ENCODE peak calls at places on chromosomes 7 and 10, in six cellular contexts. One of them, this sample, is unnamed.

GRCh38 chr7:46146454-46147255 is 225.6 kb upstream of the IGFBP3 start:
- DNase-seq in T-helper 9 cell: no peak
- DNase-seq in T-cell: no peak
- DNase-seq in GM13976: no peak
- DNase-seq in activated T-cell treated with anti-CD3 and anti-CD28 coated beads for 1 hour: no peak
- DNase-seq in T47D: no peak
- DNase-seq in this sample: no peak

GRCh38 chr7:34133356-34133982 is 228.1 kb downstream of the BMPER start:
- DNase-seq in T-helper 9 cell: no peak
- DNase-seq in T-cell: no peak
- DNase-seq in GM13976: no peak
- DNase-seq in activated T-cell treated with anti-CD3 and anti-CD28 coated beads for 1 hour: no peak
- DNase-seq in T47D: no peak
- DNase-seq in this sample: no peak

GRCh38 chr10:125953778-125954385 is 57.5 kb downstream of the FANK1 start:
- DNase-seq in T-helper 9 cell: no peak
- DNase-seq in T-cell: no peak
- DNase-seq in GM13976: no peak
- DNase-seq in activated T-cell treated with anti-CD3 and anti-CD28 coated beads for 1 hour: no peak
- DNase-seq in T47D: no peak
- DNase-seq in this sample: no peak

GRCh38 chr7:128060018-128060417 is 28.8 kb upstream of the LRRC4 start:
- DNase-seq in T-helper 9 cell: no peak
- DNase-seq in T-cell: no peak
- DNase-seq in GM13976: no peak
- DNase-seq in activated T-cell treated with anti-CD3 and anti-CD28 coated beads for 1 hour: no peak
- DNase-seq in T47D: no peak
- DNase-seq in this sample: no peak

GRCh38 chr10:104349623-104350142 is 4.0 kb upstream of the CFAP58 start:
- DNase-seq in T-helper 9 cell: no peak
- DNase-seq in T-cell: no peak
- DNase-seq in GM13976: peak
- DNase-seq in activated T-cell treated with anti-CD3 and anti-CD28 coated beads for 1 hour: no peak
- DNase-seq in T47D: peak
- DNase-seq in this sample: peak

GRCh38 chr7:157442456-157442855 is 105.7 kb downstream of the DNAJB6 start:
- DNase-seq in T-helper 9 cell: no peak
- DNase-seq in T-cell: no peak
- DNase-seq in GM13976: no peak
- DNase-seq in activated T-cell treated with anti-CD3 and anti-CD28 coated beads for 1 hour: no peak
- DNase-seq in T47D: no peak
- DNase-seq in this sample: no peak

GRCh38 chr7:157404845-157405481 is 68.2 kb downstream of the DNAJB6 start:
- DNase-seq in T-helper 9 cell: no peak
- DNase-seq in T-cell: no peak
- DNase-seq in GM13976: no peak
- DNase-seq in activated T-cell treated with anti-CD3 and anti-CD28 coated beads for 1 hour: no peak
- DNase-seq in T47D: peak
- DNase-seq in this sample: no peak

GRCh38 chr10:5559642-5560141 is 34.9 kb downstream of the CALML3 start:
- DNase-seq in T-helper 9 cell: no peak
- DNase-seq in T-cell: no peak
- DNase-seq in GM13976: no peak
- DNase-seq in activated T-cell treated with anti-CD3 and anti-CD28 coated beads for 1 hour: no peak
- DNase-seq in T47D: no peak
- DNase-seq in this sample: no peak

GRCh38 chr7:120053390-120053961 is 219.5 kb upstream of the KCND2 start:
- DNase-seq in T-helper 9 cell: no peak
- DNase-seq in T-cell: no peak
- DNase-seq in GM13976: no peak
- DNase-seq in activated T-cell treated with anti-CD3 and anti-CD28 coated beads for 1 hour: no peak
- DNase-seq in T47D: no peak
- DNase-seq in this sample: no peak

GRCh38 chr7:106029941-106030340 is 66.9 kb downstream of the CDHR3 start:
- DNase-seq in T-helper 9 cell: no peak
- DNase-seq in T-cell: no peak
- DNase-seq in GM13976: no peak
- DNase-seq in activated T-cell treated with anti-CD3 and anti-CD28 coated beads for 1 hour: no peak
- DNase-seq in T47D: peak
- DNase-seq in this sample: no peak

GRCh38 chr7:157828190-157828589 is 491.4 kb downstream of the DNAJB6 start:
- DNase-seq in T-helper 9 cell: no peak
- DNase-seq in T-cell: no peak
- DNase-seq in GM13976: no peak
- DNase-seq in activated T-cell treated with anti-CD3 and anti-CD28 coated beads for 1 hour: no peak
- DNase-seq in T47D: no peak
- DNase-seq in this sample: no peak

GRCh38 chr7:134767567-134768168 is 11.8 kb upstream of the CALD1 start:
- DNase-seq in T-helper 9 cell: no peak
- DNase-seq in T-cell: no peak
- DNase-seq in GM13976: no peak
- DNase-seq in activated T-cell treated with anti-CD3 and anti-CD28 coated beads for 1 hour: no peak
- DNase-seq in T47D: no peak
- DNase-seq in this sample: no peak

GRCh38 chr7:8157296-8157695 is 104.7 kb downstream of the ICA1 start:
- DNase-seq in T-helper 9 cell: no peak
- DNase-seq in T-cell: no peak
- DNase-seq in GM13976: no peak
- DNase-seq in activated T-cell treated with anti-CD3 and anti-CD28 coated beads for 1 hour: no peak
- DNase-seq in T47D: no peak
- DNase-seq in this sample: no peak

GRCh38 chr10:61965694-61966284 is 64.3 kb downstream of the ARID5B start:
- DNase-seq in T-helper 9 cell: no peak
- DNase-seq in T-cell: no peak
- DNase-seq in GM13976: peak
- DNase-seq in activated T-cell treated with anti-CD3 and anti-CD28 coated beads for 1 hour: no peak
- DNase-seq in T47D: no peak
- DNase-seq in this sample: no peak

GRCh38 chr7:91034459-91035368 is 229.5 kb upstream of the FZD1 start:
- DNase-seq in T-helper 9 cell: no peak
- DNase-seq in T-cell: no peak
- DNase-seq in GM13976: peak
- DNase-seq in activated T-cell treated with anti-CD3 and anti-CD28 coated beads for 1 hour: no peak
- DNase-seq in T47D: peak
- DNase-seq in this sample: peak

GRCh38 chr10:4217187-4217586 is 432.2 kb upstream of the KLF6 start:
- DNase-seq in T-helper 9 cell: no peak
- DNase-seq in T-cell: no peak
- DNase-seq in GM13976: no peak
- DNase-seq in activated T-cell treated with anti-CD3 and anti-CD28 coated beads for 1 hour: no peak
- DNase-seq in T47D: no peak
- DNase-seq in this sample: no peak

GRCh38 chr7:74717889-74718288 is 55.9 kb upstream of the NCF1 start:
- DNase-seq in T-helper 9 cell: no peak
- DNase-seq in T-cell: no peak
- DNase-seq in GM13976: no peak
- DNase-seq in activated T-cell treated with anti-CD3 and anti-CD28 coated beads for 1 hour: no peak
- DNase-seq in T47D: no peak
- DNase-seq in this sample: no peak

GRCh38 chr10:119517235-119518141 is 25.0 kb downstream of the RGS10 start:
- DNase-seq in T-helper 9 cell: peak
- DNase-seq in T-cell: no peak
- DNase-seq in GM13976: peak
- DNase-seq in activated T-cell treated with anti-CD3 and anti-CD28 coated beads for 1 hour: no peak
- DNase-seq in T47D: no peak
- DNase-seq in this sample: peak

GRCh38 chr7:44224951-44225565 is 24.3 kb downstream of the YKT6 start:
- DNase-seq in T-helper 9 cell: no peak
- DNase-seq in T-cell: no peak
- DNase-seq in GM13976: no peak
- DNase-seq in activated T-cell treated with anti-CD3 and anti-CD28 coated beads for 1 hour: no peak
- DNase-seq in T47D: no peak
- DNase-seq in this sample: no peak

GRCh38 chr10:79459243-79459642 is 13.8 kb upstream of the ZCCHC24 start:
- DNase-seq in T-helper 9 cell: no peak
- DNase-seq in T-cell: no peak
- DNase-seq in GM13976: no peak
- DNase-seq in activated T-cell treated with anti-CD3 and anti-CD28 coated beads for 1 hour: no peak
- DNase-seq in T47D: no peak
- DNase-seq in this sample: no peak

GRCh38 chr7:111958889-111959288 is 247.3 kb downstream of the DOCK4 start:
- DNase-seq in T-helper 9 cell: no peak
- DNase-seq in T-cell: no peak
- DNase-seq in GM13976: no peak
- DNase-seq in activated T-cell treated with anti-CD3 and anti-CD28 coated beads for 1 hour: no peak
- DNase-seq in T47D: peak
- DNase-seq in this sample: no peak

GRCh38 chr10:84715911-84716310 is 387.5 kb downstream of the CCSER2 start:
- DNase-seq in T-helper 9 cell: no peak
- DNase-seq in T-cell: no peak
- DNase-seq in GM13976: peak
- DNase-seq in activated T-cell treated with anti-CD3 and anti-CD28 coated beads for 1 hour: no peak
- DNase-seq in T47D: peak
- DNase-seq in this sample: peak

GRCh38 chr7:100632951-100633717 is 8.2 kb downstream of the TFR2 start:
- DNase-seq in T-helper 9 cell: peak
- DNase-seq in T-cell: no peak
- DNase-seq in GM13976: peak
- DNase-seq in activated T-cell treated with anti-CD3 and anti-CD28 coated beads for 1 hour: peak
- DNase-seq in T47D: peak
- DNase-seq in this sample: peak

GRCh38 chr10:52779541-52780390 is 7.2 kb upstream of the MBL2 start:
- DNase-seq in T-helper 9 cell: no peak
- DNase-seq in T-cell: no peak
- DNase-seq in GM13976: peak
- DNase-seq in activated T-cell treated with anti-CD3 and anti-CD28 coated beads for 1 hour: peak
- DNase-seq in T47D: peak
- DNase-seq in this sample: peak